ENCODE peak calls at places on chromosome 22, in eight cellular contexts. W, G, A, K, R, Y, U and D are unnamed samples. For H3K36me3, the result is how much of the 10 kb centered on the place peaks cover.

GRCh38 chr22:47933891-47934290 is 1171.4 kb downstream of the TBC1D22A start:
- DNase-seq in K (no peak), R (no peak), Y (no peak), W (no peak), G (no peak), U (no peak), A (no peak), D (no peak)

GRCh38 chr22:27255580-27255979 is 546.0 kb downstream of the MN1 start:
- DNase-seq in K (no peak), Y (no peak), R (no peak), W (no peak), G (no peak), A (no peak), U (no peak), D (no peak)

GRCh38 chr22:35921777-35922176 is 106.8 kb downstream of the RBFOX2 start:
- DNase-seq in K (no peak), W (peak), R (peak), Y (peak), A (peak), G (peak), U (peak), D (peak)

GRCh38 chr22:35642305-35642741 is 5.9 kb upstream of the APOL6 start:
- DNase-seq in G (peak), A (no peak), K (no peak), W (peak), Y (no peak), R (no peak), U (peak), D (no peak)

GRCh38 chr22:35749808-35750207 is 32.1 kb downstream of the APOL5 start:
- DNase-seq in A (no peak), W (no peak), G (no peak), U (no peak), Y (peak), R (peak), K (no peak), D (peak)

GRCh38 chr22:36577019-36577418 is 48.1 kb upstream of the EIF3D start:
- DNase-seq in R (peak), K (no peak), Y (peak), W (no peak), G (no peak), A (no peak), U (no peak), D (no peak)

GRCh38 chr22:26547426-26547825 is 35.2 kb upstream of the TFIP11 start:
- DNase-seq in G (no peak), R (peak), A (no peak), W (no peak), K (no peak), U (no peak), Y (no peak), D (no peak)

GRCh38 chr22:27581688-27582087 is 219.9 kb downstream of the MN1 start:
- DNase-seq in U (peak), Y (no peak), R (no peak), W (no peak), K (no peak), G (peak), A (peak), D (peak)

GRCh38 chr22:40498454-40499186 is 128.2 kb downstream of the SGSM3 start:
- DNase-seq in R (peak), G (no peak), U (no peak), Y (peak), A (no peak), K (no peak), W (no peak), D (no peak)

GRCh38 chr22:32005453-32005852 is 37.6 kb upstream of the SLC5A1 start:
- DNase-seq in A (no peak), W (no peak), G (no peak), U (no peak), R (peak), Y (peak), K (no peak), D (no peak)

GRCh38 chr22:25843660-25844275 is 101.8 kb downstream of the MYO18B start:
- DNase-seq in G (no peak), Y (no peak), R (no peak), W (no peak), A (no peak), U (no peak), K (no peak), D (no peak)

GRCh38 chr22:29014773-29015172 is 46.9 kb downstream of the C22orf31 start:
- DNase-seq in U (no peak), G (no peak), Y (no peak), A (no peak), W (no peak), R (no peak), K (no peak), D (no peak)

GRCh38 chr22:30212996-30213441 is 33.5 kb downstream of the LIF start:
- DNase-seq in G (no peak), R (no peak), K (no peak), W (no peak), Y (no peak), A (peak), U (no peak), D (peak)

GRCh38 chr22:18991138-18991432 is 55.0 kb upstream of the PRODH start:
- DNase-seq in R (no peak), A (no peak), K (no peak), U (no peak), Y (no peak), W (no peak), G (no peak), D (no peak)

GRCh38 chr22:47918276-47918928 is 1156.0 kb downstream of the TBC1D22A start:
- DNase-seq in W (no peak), A (no peak), Y (no peak), U (no peak), R (no peak), G (no peak), K (no peak), D (no peak)

GRCh38 chr22:35684270-35684700 is 33.4 kb upstream of the APOL5 start:
- DNase-seq in W (no peak), R (peak), A (no peak), U (peak), Y (no peak), G (no peak), K (no peak), D (no peak)

GRCh38 chr22:48494968-48495750 is 1332.5 kb downstream of the BRD1 start:
- DNase-seq in U (no peak), Y (no peak), G (no peak), R (no peak), W (no peak), A (peak), K (peak), D (no peak)

GRCh38 chr22:18731075-18731666 is 119.5 kb upstream of the RIMBP3 start:
- DNase-seq in A (no peak), U (no peak), K (no peak), Y (no peak), R (no peak), G (no peak), W (no peak), D (no peak)

GRCh38 chr22:37933711-37934376 is 19.6 kb downstream of the C22orf23 start:
- DNase-seq in U (peak), W (peak), A (peak), R (peak), G (peak), K (peak), Y (peak), D (peak)
- H3K36me3 ChIP-seq in U (under half), W (under half), A (under half), R (under half), G (under half), K (under half), Y (under half), D (under half)

DNA sequence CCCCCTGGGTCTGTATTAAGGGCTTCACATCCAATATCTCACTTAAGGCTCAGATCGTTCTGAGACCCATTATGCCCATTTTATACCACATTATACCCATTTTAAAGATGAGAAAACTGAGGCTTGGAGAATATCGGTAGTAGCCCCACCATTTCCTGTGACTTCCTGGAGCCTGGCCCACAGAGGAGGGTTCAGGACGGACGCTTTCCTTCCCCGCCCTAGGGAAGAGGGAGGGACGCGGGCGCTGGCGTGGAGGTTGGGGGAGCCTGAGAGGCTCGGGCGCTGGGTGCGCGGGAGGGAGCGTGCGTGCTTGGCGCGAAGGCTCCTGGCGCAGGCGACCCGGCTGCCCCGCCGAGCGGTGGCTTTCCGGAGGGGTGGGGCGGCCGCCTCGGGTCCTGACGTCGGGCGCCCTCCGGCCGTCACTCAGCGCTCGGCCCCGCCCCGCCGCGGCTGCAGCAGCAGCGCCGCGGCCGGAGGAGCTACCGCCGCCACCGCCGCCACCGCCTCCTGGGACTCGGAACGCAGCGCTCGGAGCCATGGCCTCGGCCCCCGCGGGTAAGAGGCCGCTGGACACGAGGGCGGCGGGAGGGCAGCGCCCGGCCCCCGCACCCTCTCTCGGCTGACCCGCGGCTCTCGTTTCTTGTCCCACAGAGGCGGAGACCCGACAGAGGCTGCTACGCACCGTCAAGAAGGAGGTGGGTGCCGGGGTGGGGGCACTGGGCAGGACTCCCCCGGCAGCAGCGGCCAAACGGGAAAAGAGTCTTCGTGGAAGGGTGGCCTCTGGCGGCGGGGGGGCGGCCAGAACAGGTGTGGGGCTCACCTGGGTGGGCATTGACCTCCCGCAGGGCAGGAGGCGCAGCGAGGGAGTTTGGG is at the start of gene SGSM1:
- DNase-seq in R (peak), W (peak), K (peak), Y (peak), G (peak), A (peak), U (peak), D (peak)
- H3K27ac ChIP-seq in R (no peak), W (no peak), K (peak), Y (no peak), G (peak), A (peak), U (peak), D (peak)

GRCh38 chr22:41507330-41508063 is 36.8 kb downstream of the POLR3H start:
- DNase-seq in A (no peak), Y (no peak), U (no peak), R (no peak), W (no peak), G (no peak), K (no peak), D (no peak)
- H3K36me3 ChIP-seq in A (under half), Y (under half), U (under half), R (under half), W (under half), G (under half), K (under half), D (under half)

GRCh38 chr22:38435960-38436359 is 19.0 kb downstream of the KCNJ4 start:
- DNase-seq in U (no peak), K (no peak), G (no peak), R (no peak), Y (no peak), A (no peak), W (no peak), D (no peak)
- H3K27ac ChIP-seq in U (no peak), K (no peak), G (no peak), R (no peak), Y (no peak), A (no peak), W (no peak), D (no peak)

GRCh38 chr22:46352691-46353386 is 17.3 kb downstream of the TRMU start:
- DNase-seq in U (no peak), A (peak), W (no peak), G (no peak), K (peak), Y (peak), R (peak), D (peak)
- H3K36me3 ChIP-seq in U (under half), A (half or more), W (under half), G (under half), K (under half), Y (under half), R (under half), D (half or more)

GRCh38 chr22:19995611-19996339 is 20.8 kb downstream of the ARVCF start:
- DNase-seq in W (no peak), G (no peak), R (peak), U (no peak), K (no peak), A (no peak), Y (peak), D (peak)
- H3K27ac ChIP-seq in W (no peak), G (no peak), R (no peak), U (no peak), K (no peak), A (peak), Y (no peak), D (peak)

DNA sequence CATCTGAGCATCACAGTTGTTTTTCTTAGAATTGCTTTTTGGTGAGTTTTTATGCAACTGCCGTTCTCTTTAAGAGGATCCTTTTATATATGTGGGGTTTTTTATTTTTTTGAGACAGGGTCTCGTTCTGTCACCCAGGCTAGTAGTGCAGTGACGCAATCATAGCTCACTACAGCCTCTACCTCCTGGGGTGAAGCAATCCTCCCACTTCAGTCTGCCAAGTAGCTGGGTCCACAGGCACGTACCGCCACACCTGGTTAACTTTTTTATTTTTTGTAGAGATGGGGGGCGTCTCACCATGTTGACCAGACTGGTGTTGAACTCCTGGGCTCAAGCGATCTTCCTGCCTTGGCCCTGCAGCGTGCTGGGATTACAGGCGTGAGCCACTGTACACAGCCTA is 16.6 kb downstream of the NUP50 start:
- DNase-seq in W (no peak), K (no peak), A (peak), G (no peak), U (no peak), Y (no peak), R (no peak), D (peak)
- H3K36me3 ChIP-seq in W (under half), K (under half), A (half or more), G (under half), U (under half), Y (under half), R (under half), D (under half)

GRCh38 chr22:23292453-23293350 is 112.4 kb downstream of the BCR start:
- DNase-seq in U (no peak), A (no peak), R (no peak), W (no peak), Y (no peak), K (no peak), G (no peak), D (no peak)
- H3K27ac ChIP-seq in U (no peak), A (no peak), R (no peak), W (no peak), Y (no peak), K (no peak), G (no peak), D (no peak)